ENCODE peak calls at places on chromosomes 7 and 10, in six cellular contexts. B is MCF 10A; M is DMS 273 treated with DMSO at 0.1 percent for 48 hours; U is tibial artery; V is NB4; D is stimulated activated CD8-positive, alpha-beta memory T cell treated with anti-CD3 and anti-CD28 coated beads, Interleukin-2, amount 100 ng/mL, for 1 hour. Z is an unnamed sample.

GRCh38 chr10:132807621-132808049 is 21.7 kb upstream of the NKX6-2 start:
- DNase-seq in M (no peak), B (no peak), U (peak), D (no peak), V (no peak), Z (no peak)

GRCh38 chr7:134742688-134743350 is 36.6 kb upstream of the CALD1 start:
- DNase-seq in U (no peak), M (no peak), B (no peak), D (no peak), V (no peak), Z (no peak)

GRCh38 chr7:12771378-12771877 is 84.0 kb downstream of the ARL4A start:
- DNase-seq in D (no peak), U (no peak), M (peak), B (no peak), V (no peak), Z (no peak)

GRCh38 chr7:32175099-32175498 is 104.9 kb upstream of the PDE1C start:
- DNase-seq in B (no peak), M (no peak), U (no peak), V (no peak), D (no peak), Z (no peak)

GRCh38 chr7:142384508-142384922 is 126.7 kb upstream of the PRSS58 start:
- DNase-seq in V (peak), M (no peak), B (peak), D (no peak), U (no peak), Z (no peak)

GRCh38 chr10:66931340-66931948 is 5.6 kb downstream of the LRRTM3 start:
- DNase-seq in B (peak), M (peak), D (no peak), U (no peak), V (peak), Z (no peak)

GRCh38 chr10:80144302-80145131 is 12.0 kb downstream of the PLAC9 start:
- DNase-seq in D (no peak), M (no peak), V (peak), B (peak), U (peak), Z (no peak)

GRCh38 chr7:1193593-1194424 is 33.8 kb upstream of the ZFAND2A start:
- DNase-seq in B (peak), U (no peak), D (no peak), V (peak), M (peak), Z (no peak)

GRCh38 chr7:142528608-142529408 is 220.5 kb upstream of the PRSS1 start:
- DNase-seq in U (no peak), V (no peak), M (no peak), D (no peak), B (no peak), Z (no peak)

GRCh38 chr10:43262043-43262901 is 4.6 kb downstream of the RASGEF1A start:
- DNase-seq in B (no peak), M (no peak), V (no peak), U (no peak), D (no peak), Z (no peak)

GRCh38 chr10:132591166-132591971 is 53.8 kb downstream of the INPP5A start:
- DNase-seq in V (no peak), U (peak), M (no peak), D (no peak), B (peak), Z (peak)

GRCh38 chr10:102118867-102119266 is 1.3 kb downstream of the LDB1 start:
- DNase-seq in B (no peak), D (no peak), U (peak), M (no peak), V (peak), Z (no peak)

GRCh38 chr10:63553031-63553430 is 31.8 kb downstream of the REEP3 start:
- DNase-seq in D (no peak), V (no peak), M (no peak), U (no peak), B (peak), Z (no peak)